ENCODE peak calls at places on chromosomes 11 and 22, in six cellular contexts. P is thyroid gland, Z is endothelial cell of umbilical vein, C is transverse colon, F is A549, L is esophagus squamous epithelium. I is an unnamed sample.
A peak's percentile ranks its signal among the peaks of the same experiment; 100 is the strongest.

GRCh38 chr11:62611705-62612365 is 740 bp downstream of the EML3 start:
- DNase-seq in P (peak; percentile 72), Z (peak; percentile 66), C (peak; percentile 56), F (peak; percentile 48), L (no peak), I (peak; percentile 76)

GRCh38 chr22:21816787-21817496 is 50.5 kb downstream of the MAPK1 start:
- DNase-seq in P (no peak), Z (peak; percentile 95), C (no peak), F (peak; percentile 61), L (no peak), I (peak; percentile 94)

GRCh38 chr11:66314186-66314501 is 2.7 kb downstream of the CD248 start:
- DNase-seq in P (no peak), Z (no peak), C (no peak), F (no peak), L (no peak), I (no peak)

GRCh38 chr11:96152623-96153022 is 190.4 kb downstream of the MAML2 start:
- DNase-seq in P (no peak), Z (no peak), C (no peak), F (no peak), L (no peak), I (no peak)

GRCh38 chr22:25747245-25747944 is 5.4 kb downstream of the MYO18B start:
- DNase-seq in P (peak; percentile 11), Z (peak; percentile 88), C (peak; percentile 56), F (peak; percentile 87), L (no peak), I (no peak)

GRCh38 chr22:24106385-24107381 is 74.6 kb upstream of the SUSD2 start:
- DNase-seq in P (peak; percentile 30), Z (peak; percentile 5), C (peak; percentile 28), F (no peak), L (no peak), I (peak; percentile 41)

GRCh38 chr11:79054636-79055035 is 386.2 kb downstream of the TENM4 start:
- DNase-seq in P (no peak), Z (no peak), C (no peak), F (no peak), L (no peak), I (no peak)

GRCh38 chr11:43998308-43998707 is 49.5 kb upstream of the ACCSL start:
- DNase-seq in P (no peak), Z (no peak), C (no peak), F (no peak), L (no peak), I (no peak)

GRCh38 chr11:115112779-115113178 is 391.4 kb downstream of the CADM1 start:
- DNase-seq in P (no peak), Z (no peak), C (no peak), F (no peak), L (no peak), I (no peak)

GRCh38 chr11:71076021-71076420 is 176.4 kb downstream of the SHANK2 start:
- DNase-seq in P (no peak), Z (no peak), C (no peak), F (no peak), L (no peak), I (no peak)

GRCh38 chr11:42066113-42066512 is 606.7 kb upstream of the LRRC4C start:
- DNase-seq in P (no peak), Z (no peak), C (no peak), F (peak; percentile 14), L (no peak), I (no peak)

GRCh38 chr11:68690671-68691401 is 6.5 kb downstream of the GAL start:
- DNase-seq in P (no peak), Z (no peak), C (no peak), F (no peak), L (no peak), I (no peak)

GRCh38 chr22:49522582-49523373 is 304.9 kb downstream of the BRD1 start:
- DNase-seq in P (no peak), Z (no peak), C (no peak), F (no peak), L (no peak), I (peak; percentile 53)

GRCh38 chr11:23840872-23841271 is 656.0 kb upstream of the LUZP2 start:
- DNase-seq in P (no peak), Z (no peak), C (no peak), F (no peak), L (no peak), I (no peak)

GRCh38 chr22:19765477-19766234 is 5.1 kb downstream of the TBX1 start:
- DNase-seq in P (no peak), Z (no peak), C (no peak), F (no peak), L (no peak), I (peak; percentile 83)

GRCh38 chr22:21613553-21614233 is 16.1 kb downstream of the YDJC start:
- DNase-seq in P (no peak), Z (no peak), C (no peak), F (no peak), L (no peak), I (no peak)

GRCh38 chr11:110991621-110992355 is 253.7 kb upstream of the POU2AF2 start:
- DNase-seq in P (peak; percentile 17), Z (no peak), C (no peak), F (no peak), L (no peak), I (no peak)
- TF ChIP-seq POLR2A in P (no peak), Z (no peak), C (no peak), F (no peak), L (no peak), I (no peak)

GRCh38 chr11:40286137-40286536 is 1173.3 kb downstream of the LRRC4C start:
- DNase-seq in P (no peak), Z (no peak), C (no peak), F (no peak), L (no peak), I (no peak)
- TF ChIP-seq POLR2A in P (no peak), Z (no peak), C (no peak), F (no peak), L (no peak), I (no peak)

DNA sequence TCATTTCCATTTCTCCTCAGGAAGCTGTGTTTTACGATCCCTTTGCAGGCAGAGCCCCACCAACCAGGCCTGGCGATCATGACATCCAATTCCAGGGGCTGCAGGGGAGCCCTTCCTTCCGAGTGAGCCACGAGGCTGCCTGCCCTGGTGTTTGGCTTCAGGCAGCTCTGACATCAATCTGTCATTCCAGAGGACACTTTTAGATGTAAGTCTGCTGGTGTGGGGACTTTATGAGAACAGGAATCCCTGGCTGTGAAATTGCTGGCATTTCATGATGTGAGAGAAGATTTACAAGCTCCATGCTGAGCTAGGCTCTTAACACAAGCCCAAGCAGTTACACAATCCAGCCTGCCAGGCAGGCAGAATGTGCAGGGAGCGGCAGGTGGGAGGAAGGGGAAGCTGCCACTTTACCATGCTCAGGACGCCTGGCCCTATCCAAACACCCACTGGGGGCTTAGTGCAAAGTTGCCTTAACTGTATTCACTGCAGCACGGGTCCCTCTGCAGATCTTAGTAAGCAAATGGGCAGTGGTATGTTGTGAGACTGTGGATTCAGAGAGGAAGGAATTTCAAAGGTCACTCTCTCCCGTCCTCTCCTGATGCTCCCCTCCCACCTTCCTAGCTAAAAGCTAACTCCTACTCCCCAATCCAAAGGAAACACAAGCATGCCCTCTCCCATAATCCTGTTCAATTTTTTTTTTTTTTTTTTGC is 43.4 kb upstream of the MICAL2 start:
- DNase-seq in P (peak; percentile 60), Z (no peak), C (peak; percentile 67), F (peak; percentile 93), L (no peak), I (peak; percentile 93)
- TF ChIP-seq POLR2A in P (no peak), Z (no peak), C (no peak), F (no peak), L (no peak), I (no peak)

GRCh38 chr22:29580200-29580810 is 608 bp downstream of the NIPSNAP1 start:
- DNase-seq in P (no peak), Z (no peak), C (peak; percentile 33), F (no peak), L (no peak), I (peak; percentile 26)
- TF ChIP-seq POLR2A in P (no peak), Z (no peak), C (no peak), F (no peak), L (no peak), I (no peak)

DNA sequence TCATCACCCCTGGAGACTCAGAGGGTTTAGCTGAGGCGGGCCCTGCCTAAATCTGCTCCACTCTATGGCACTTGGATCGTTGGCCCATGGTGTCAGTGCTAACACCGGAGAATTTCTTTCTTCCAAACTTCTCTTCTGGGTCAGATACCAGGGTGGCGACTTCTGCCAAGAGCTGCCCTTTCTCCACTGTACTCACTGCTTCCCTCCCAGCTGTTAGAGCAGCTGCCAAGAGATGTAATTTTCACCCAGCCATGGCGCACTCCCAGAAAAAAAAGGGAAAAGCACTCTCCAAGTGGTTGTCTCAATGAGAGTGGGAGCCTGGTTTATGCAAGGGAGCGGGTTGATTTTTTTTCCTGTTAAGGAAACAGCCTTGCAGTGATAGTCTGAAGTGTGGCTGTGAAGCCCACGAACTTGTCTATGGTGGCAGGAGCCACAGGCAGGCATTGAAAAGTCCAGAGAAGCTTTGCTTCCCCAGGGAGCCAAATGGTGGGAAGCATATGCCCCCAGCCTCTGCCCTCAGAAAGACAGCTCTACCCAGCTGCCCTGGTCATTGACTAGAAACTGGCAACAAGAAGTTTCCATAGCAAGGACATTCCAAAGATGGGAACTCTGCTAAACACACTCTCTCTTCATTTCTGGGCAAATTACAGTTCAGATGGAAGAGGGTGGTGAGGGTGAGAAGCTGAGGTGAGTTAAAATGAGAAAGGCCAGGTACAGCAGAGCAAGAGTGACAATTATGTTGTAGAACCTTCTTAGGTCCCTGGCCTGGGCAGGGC is 10.7 kb downstream of the PCSK7 start:
- DNase-seq in P (peak; percentile 57), Z (no peak), C (peak; percentile 21), F (no peak), L (no peak), I (no peak)
- TF ChIP-seq POLR2A in P (no peak), Z (no peak), C (peak; percentile 19), F (no peak), L (no peak), I (no peak)

DNA sequence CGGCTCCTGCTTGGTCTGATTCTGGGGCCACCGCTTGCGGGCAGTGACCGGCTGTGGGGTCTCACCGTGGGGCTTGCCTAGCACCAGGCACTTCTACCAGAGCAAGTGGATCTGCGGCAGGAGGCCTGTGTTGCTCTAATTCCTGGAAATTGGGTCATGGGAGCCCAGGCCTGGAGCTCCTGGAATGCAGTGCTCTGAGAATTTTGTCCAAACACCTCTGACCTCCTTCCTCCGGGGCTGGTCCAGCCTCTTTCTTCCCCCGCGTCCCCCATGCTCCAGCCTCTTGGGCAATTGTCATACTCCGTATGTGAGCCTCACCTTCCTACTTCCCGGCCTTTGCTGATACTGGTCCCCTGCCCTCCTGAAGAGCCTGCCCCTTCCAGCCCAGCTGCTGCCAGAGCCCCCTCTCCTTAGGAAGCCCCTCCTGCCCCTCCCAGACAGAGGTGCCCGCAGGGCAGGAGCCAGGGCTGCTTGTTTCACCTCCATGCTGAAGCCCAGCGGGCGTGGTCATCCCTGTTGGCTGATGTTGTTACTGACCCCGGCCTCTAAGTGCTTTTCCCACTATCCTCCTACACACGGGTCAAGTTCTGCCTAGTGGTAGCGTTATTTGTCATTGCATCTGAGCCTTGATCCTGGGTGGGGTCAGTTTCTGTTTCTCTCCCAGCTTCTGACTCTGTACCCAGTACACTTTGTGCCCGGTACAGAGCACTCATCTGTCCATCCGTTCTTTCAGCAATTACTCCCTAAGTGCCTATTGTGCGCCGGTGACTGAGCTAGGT is 9.6 kb downstream of the MGAT3 start:
- DNase-seq in P (no peak), Z (no peak), C (no peak), F (no peak), L (no peak), I (no peak)
- TF ChIP-seq POLR2A in P (no peak), Z (no peak), C (no peak), F (no peak), L (no peak), I (no peak)

I was measured in NB4.